ENCODE peak calls at places on chromosomes 5 and 9, in four cellular contexts. One of them, this sample, is unnamed.

GRCh38 chr9:89854715-89855475 is 250.1 kb downstream of the GADD45G start:
- DNase-seq in mesendoderm: no peak
- DNase-seq in IMR-90: no peak
- DNase-seq in H1: peak; percentile 31
- DNase-seq in this sample: peak; percentile 12

GRCh38 chr9:112288029-112288428 is 45.4 kb downstream of the PTBP3 start:
- DNase-seq in mesendoderm: no peak
- DNase-seq in IMR-90: peak; percentile 40
- DNase-seq in H1: no peak
- DNase-seq in this sample: no peak

GRCh38 chr9:116377179-116377790 is 223.7 kb downstream of the PAPPA start:
- DNase-seq in mesendoderm: peak; percentile 51
- DNase-seq in IMR-90: peak; percentile 75
- DNase-seq in H1: no peak
- DNase-seq in this sample: no peak

GRCh38 chr5:32690153-32690552 is 21.0 kb upstream of the NPR3 start:
- DNase-seq in mesendoderm: peak; percentile 45
- DNase-seq in IMR-90: no peak
- DNase-seq in H1: no peak
- DNase-seq in this sample: no peak

GRCh38 chr5:33316773-33317172 is 124.0 kb upstream of the TARS1 start:
- DNase-seq in mesendoderm: no peak
- DNase-seq in IMR-90: peak; percentile 58
- DNase-seq in H1: no peak
- DNase-seq in this sample: no peak

GRCh38 chr9:126431112-126431742 is 104.6 kb downstream of the MVB12B start:
- DNase-seq in mesendoderm: no peak
- DNase-seq in IMR-90: no peak
- DNase-seq in H1: no peak
- DNase-seq in this sample: no peak

GRCh38 chr5:97044057-97044456 is 98.4 kb downstream of the LIX1 start:
- DNase-seq in mesendoderm: peak; percentile 92
- DNase-seq in IMR-90: peak; percentile 18
- DNase-seq in H1: peak; percentile 75
- DNase-seq in this sample: peak; percentile 84

GRCh38 chr9:6973762-6974161 is 216.0 kb downstream of the KDM4C start:
- DNase-seq in mesendoderm: no peak
- DNase-seq in IMR-90: peak; percentile 7
- DNase-seq in H1: no peak
- DNase-seq in this sample: no peak

GRCh38 chr5:69308046-69308553 is 24.5 kb downstream of the CCDC125 start:
- DNase-seq in mesendoderm: no peak
- DNase-seq in IMR-90: no peak
- DNase-seq in H1: no peak
- DNase-seq in this sample: no peak

GRCh38 chr9:89354471-89354870 is 36.2 kb downstream of the SECISBP2 start:
- DNase-seq in mesendoderm: no peak
- DNase-seq in IMR-90: no peak
- DNase-seq in H1: peak; percentile 22
- DNase-seq in this sample: no peak

GRCh38 chr9:115167175-115167574 is 49.2 kb upstream of the TNC start:
- DNase-seq in mesendoderm: peak; percentile 80
- DNase-seq in IMR-90: peak; percentile 79
- DNase-seq in H1: no peak
- DNase-seq in this sample: no peak

GRCh38 chr9:2745560-2746380 is 28.5 kb downstream of the KCNV2 start:
- DNase-seq in mesendoderm: peak; percentile 96
- DNase-seq in IMR-90: no peak
- DNase-seq in H1: no peak
- DNase-seq in this sample: no peak

GRCh38 chr9:132648283-132648682 is 21.5 kb downstream of the DDX31 start:
- DNase-seq in mesendoderm: no peak
- DNase-seq in IMR-90: no peak
- DNase-seq in H1: no peak
- DNase-seq in this sample: no peak

GRCh38 chr5:168531987-168532386 is 2.9 kb downstream of the FBLL1 start:
- DNase-seq in mesendoderm: no peak
- DNase-seq in IMR-90: no peak
- DNase-seq in H1: no peak
- DNase-seq in this sample: no peak

GRCh38 chr5:78637468-78637867 is 11.1 kb downstream of the LHFPL2 start:
- DNase-seq in mesendoderm: no peak
- DNase-seq in IMR-90: no peak
- DNase-seq in H1: no peak
- DNase-seq in this sample: no peak

GRCh38 chr5:38433160-38433861 is 123.1 kb downstream of the LIFR start:
- DNase-seq in mesendoderm: no peak
- DNase-seq in IMR-90: peak; percentile 87
- DNase-seq in H1: no peak
- DNase-seq in this sample: no peak

GRCh38 chr5:173880306-173880985 is 7.7 kb upstream of the CPEB4 start:
- DNase-seq in mesendoderm: peak; percentile 36
- DNase-seq in IMR-90: peak; percentile 96
- DNase-seq in H1: no peak
- DNase-seq in this sample: no peak

GRCh38 chr9:113436753-113437515 is 26.4 kb downstream of the C9orf43 start:
- DNase-seq in mesendoderm: no peak
- DNase-seq in IMR-90: peak; percentile 17
- DNase-seq in H1: no peak
- DNase-seq in this sample: no peak

GRCh38 chr5:23583081-23583480 is 75.7 kb downstream of the PRDM9 start:
- DNase-seq in mesendoderm: no peak
- DNase-seq in IMR-90: no peak
- DNase-seq in H1: no peak
- DNase-seq in this sample: no peak

GRCh38 chr5:170375283-170375682 is 13.9 kb downstream of the KCNMB1 start:
- DNase-seq in mesendoderm: no peak
- DNase-seq in IMR-90: no peak
- DNase-seq in H1: no peak
- DNase-seq in this sample: no peak

GRCh38 chr5:78526049-78526525 is 122.5 kb downstream of the LHFPL2 start:
- DNase-seq in mesendoderm: no peak
- DNase-seq in IMR-90: peak; percentile 81
- DNase-seq in H1: no peak
- DNase-seq in this sample: no peak

GRCh38 chr9:89418882-89419641 is 78.9 kb downstream of the SEMA4D start:
- DNase-seq in mesendoderm: no peak
- DNase-seq in IMR-90: no peak
- DNase-seq in H1: no peak
- DNase-seq in this sample: no peak

GRCh38 chr5:135230326-135230925 is 168.6 kb downstream of the MACROH2A1 start:
- DNase-seq in mesendoderm: no peak
- DNase-seq in IMR-90: peak; percentile 78
- DNase-seq in H1: no peak
- DNase-seq in this sample: no peak

GRCh38 chr9:128213746-128214497 is 10.7 kb downstream of the DNM1 start:
- DNase-seq in mesendoderm: no peak
- DNase-seq in IMR-90: no peak
- DNase-seq in H1: no peak
- DNase-seq in this sample: no peak

GRCh38 chr5:129096382-129096991 is 1.9 kb downstream of the ISOC1 start:
- DNase-seq in mesendoderm: peak; percentile 77
- DNase-seq in IMR-90: no peak
- DNase-seq in H1: no peak
- DNase-seq in this sample: no peak

GRCh38 chr9:90801175-90801506 is 478 bp upstream of the SYK start:
- DNase-seq in mesendoderm: no peak
- DNase-seq in IMR-90: no peak
- DNase-seq in H1: no peak
- DNase-seq in this sample: no peak

GRCh38 chr5:124274949-124275348 is 471.5 kb downstream of the ZNF608 start:
- DNase-seq in mesendoderm: no peak
- DNase-seq in IMR-90: no peak
- DNase-seq in H1: no peak
- DNase-seq in this sample: no peak

GRCh38 chr9:115864581-115864980 is 289.0 kb upstream of the PAPPA start:
- DNase-seq in mesendoderm: no peak
- DNase-seq in IMR-90: no peak
- DNase-seq in H1: no peak
- DNase-seq in this sample: no peak

GRCh38 chr9:22528485-22528884 is 81.9 kb downstream of the DMRTA1 start:
- DNase-seq in mesendoderm: peak; percentile 53
- DNase-seq in IMR-90: peak; percentile 24
- DNase-seq in H1: no peak
- DNase-seq in this sample: no peak

GRCh38 chr9:36207016-36207415 is 16.3 kb downstream of the CLTA start:
- DNase-seq in mesendoderm: peak; percentile 15
- DNase-seq in IMR-90: peak; percentile 63
- DNase-seq in H1: no peak
- DNase-seq in this sample: no peak

GRCh38 chr9:36210722-36211121 is 20.0 kb downstream of the CLTA start:
- DNase-seq in mesendoderm: no peak
- DNase-seq in IMR-90: no peak
- DNase-seq in H1: no peak
- DNase-seq in this sample: no peak

GRCh38 chr9:36204906-36205547 is 14.3 kb downstream of the CLTA start:
- DNase-seq in mesendoderm: peak; percentile 76
- DNase-seq in IMR-90: no peak
- DNase-seq in H1: no peak
- DNase-seq in this sample: peak; percentile 53

GRCh38 chr9:36208521-36209253 is 18.0 kb downstream of the CLTA start:
- DNase-seq in mesendoderm: no peak
- DNase-seq in IMR-90: no peak
- DNase-seq in H1: no peak
- DNase-seq in this sample: no peak

DNA sequence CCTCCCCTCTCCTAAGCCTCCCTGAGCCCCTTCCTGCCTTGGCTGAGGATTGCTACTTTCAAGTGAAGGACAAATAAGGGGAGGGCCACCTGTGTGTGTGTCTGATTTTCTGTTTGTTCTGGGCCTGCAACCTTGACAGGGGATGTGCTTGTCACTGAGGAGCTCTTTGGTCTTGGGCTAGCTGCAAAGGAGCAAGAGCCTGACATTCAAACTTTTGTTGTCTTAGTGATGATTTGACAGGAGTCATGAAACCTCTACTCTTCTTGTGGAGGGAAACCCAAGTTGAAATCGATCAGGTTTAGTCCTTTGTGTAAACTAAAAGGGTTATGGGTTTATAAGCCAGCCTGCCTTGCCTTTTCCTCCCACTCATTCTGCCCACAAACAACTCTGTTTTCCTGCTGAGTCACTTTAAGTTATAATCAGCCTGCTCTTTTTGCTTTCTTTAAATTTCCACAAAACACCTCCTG is 16.9 kb downstream of the CLTA start:
- DNase-seq in mesendoderm: peak; percentile 21
- DNase-seq in IMR-90: peak; percentile 63
- DNase-seq in H1: no peak
- DNase-seq in this sample: no peak
- H3K23ac ChIP-seq in mesendoderm: no peak overlapping the region
- H3K23ac ChIP-seq in IMR-90: peak overlapping the region; percentile 73
- H3K23ac ChIP-seq in H1: no peak overlapping the region
- H3K23ac ChIP-seq in this sample: no peak overlapping the region

GRCh38 chr5:175544108-175544511 is 65.8 kb downstream of the SFXN1 start:
- DNase-seq in mesendoderm: peak; percentile 76
- DNase-seq in IMR-90: no peak
- DNase-seq in H1: no peak
- DNase-seq in this sample: no peak

GRCh38 chr5:175550055-175550660 is 71.8 kb downstream of the SFXN1 start:
- DNase-seq in mesendoderm: no peak
- DNase-seq in IMR-90: no peak
- DNase-seq in H1: no peak
- DNase-seq in this sample: no peak

GRCh38 chr5:175547810-175548209 is 69.5 kb downstream of the SFXN1 start:
- DNase-seq in mesendoderm: no peak
- DNase-seq in IMR-90: no peak
- DNase-seq in H1: peak; percentile 45
- DNase-seq in this sample: no peak

DNA sequence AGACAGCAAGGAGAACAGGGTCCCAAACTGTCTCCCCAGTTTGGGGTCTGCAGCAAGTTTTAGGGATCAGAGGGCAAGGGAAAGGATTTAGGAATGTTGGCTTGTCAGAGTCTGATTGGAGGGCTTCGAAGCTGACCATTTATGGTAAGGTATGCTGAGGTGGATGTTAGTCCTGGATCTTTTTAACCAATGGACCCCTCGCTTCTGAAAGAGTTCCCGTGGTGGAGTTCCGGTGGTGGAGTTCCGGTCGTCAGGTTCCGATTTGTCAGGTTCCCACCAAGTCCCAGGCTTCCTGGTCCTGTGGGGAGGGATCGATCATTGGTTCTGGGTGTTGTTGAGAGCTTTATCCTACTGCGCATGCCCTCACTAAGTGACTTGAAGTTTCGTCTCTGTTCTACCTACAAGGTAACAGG is 70.5 kb downstream of the SFXN1 start:
- DNase-seq in mesendoderm: peak; percentile 79
- DNase-seq in IMR-90: no peak
- DNase-seq in H1: peak; percentile 59
- DNase-seq in this sample: peak; percentile 84
- H3K56ac ChIP-seq in mesendoderm: peak overlapping the region; percentile 25
- H3K56ac ChIP-seq in IMR-90: no peak overlapping the region
- H3K56ac ChIP-seq in H1: no peak overlapping the region
- H3K56ac ChIP-seq in this sample: no peak overlapping the region

DNA sequence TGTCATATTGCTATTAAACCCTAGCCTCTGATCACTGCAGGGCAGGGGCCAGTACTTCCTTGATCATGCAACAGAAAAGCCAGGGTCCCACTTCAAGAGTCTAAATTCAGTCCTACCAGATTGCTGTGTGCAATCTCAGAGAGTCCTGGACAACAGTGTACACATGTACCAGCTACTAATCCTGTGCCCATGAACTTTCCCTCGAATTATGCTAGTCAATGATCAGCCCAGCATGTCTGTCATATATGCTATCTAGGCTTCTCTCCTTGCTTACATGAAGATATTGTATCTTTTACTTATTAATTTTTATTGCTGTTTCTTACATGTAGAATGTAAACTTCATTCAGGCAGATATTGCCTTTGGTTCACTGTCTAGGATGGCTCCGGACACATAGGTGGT is 367.0 kb downstream of the NTRK2 start:
- DNase-seq in mesendoderm: no peak
- DNase-seq in IMR-90: no peak
- DNase-seq in H1: no peak
- DNase-seq in this sample: no peak
- H3K9ac ChIP-seq in mesendoderm: no peak overlapping the region
- H3K9ac ChIP-seq in IMR-90: no peak overlapping the region
- H3K9ac ChIP-seq in H1: no peak overlapping the region
- H3K9ac ChIP-seq in this sample: no peak overlapping the region

GRCh38 chr5:92780057-92780456 is 801.0 kb downstream of the NR2F1-AS1 start:
- DNase-seq in mesendoderm: no peak
- DNase-seq in IMR-90: no peak
- DNase-seq in H1: no peak
- DNase-seq in this sample: no peak
- H3K23ac ChIP-seq in mesendoderm: no peak overlapping the region
- H3K23ac ChIP-seq in IMR-90: no peak overlapping the region
- H3K23ac ChIP-seq in H1: no peak overlapping the region
- H3K23ac ChIP-seq in this sample: no peak overlapping the region